ENCODE peak calls at places on chromosomes 4 and X, in ten cellular contexts. H is H9, C is MM.1S, P is SK-N-SH, B is fibroblast of lung, Q is GM23338, S is GM12878, M is PC-9, G is HCT116, K is endothelial cell of umbilical vein. Z is an unnamed sample.
A peak's percentile ranks its signal among the peaks of the same experiment; 100 is the strongest.

GRCh38 chr4:182085051-182085480 is 158.1 kb upstream of the TENM3 start:
- DNase-seq in G (no peak), B (no peak), H (no peak), S (no peak), P (no peak), Q (peak; percentile 78), K (no peak), C (no peak), M (no peak), Z (peak; percentile 98)

GRCh38 chr4:157775971-157776370 is 396.9 kb downstream of the GASK1B start:
- DNase-seq in G (no peak), K (no peak), C (no peak), H (no peak), M (no peak), B (no peak), Q (no peak), S (no peak), P (no peak), Z (no peak)

GRCh38 chrX:103792916-103793540 is 16.4 kb downstream of the PLP1 start:
- DNase-seq in G (no peak), B (peak; percentile 85), P (no peak), H (no peak), K (no peak), C (no peak), M (peak; percentile 66), Q (no peak), S (no peak), Z (peak; percentile 67)

GRCh38 chr4:173252024-173252935 is 81.9 kb downstream of the HMGB2 start:
- DNase-seq in P (no peak), M (peak; percentile 99), K (peak; percentile 99), Q (peak; percentile 52), G (peak; percentile 99), H (no peak), S (peak; percentile 68), C (peak; percentile 95), B (peak; percentile 99), Z (peak; percentile 100)

GRCh38 chr4:1851575-1852415 is 4.2 kb downstream of the LETM1 start:
- DNase-seq in P (no peak), S (no peak), G (no peak), B (no peak), C (no peak), M (no peak), K (no peak), Q (no peak), H (no peak), Z (no peak)

GRCh38 chr4:1474126-1475090 is 68.2 kb upstream of the NKX1-1 start:
- DNase-seq in G (no peak), C (no peak), B (no peak), Q (no peak), S (no peak), P (peak; percentile 4), M (no peak), K (no peak), H (no peak), Z (no peak)

GRCh38 chr4:37935026-37935425 is 25.2 kb upstream of the PTTG2 start:
- DNase-seq in B (no peak), K (no peak), C (no peak), S (no peak), M (no peak), H (no peak), P (no peak), Q (no peak), G (no peak), Z (no peak)

GRCh38 chrX:1587161-1587560 is 4.2 kb upstream of the AKAP17A start:
- DNase-seq in S (no peak), B (no peak), G (no peak), C (peak; percentile 13), P (no peak), Q (no peak), H (no peak), K (no peak), M (no peak), Z (no peak)

GRCh38 chr4:76410621-76411020 is 10.3 kb downstream of the CCDC158 start:
- DNase-seq in M (no peak), Q (no peak), B (no peak), P (no peak), C (no peak), H (no peak), S (no peak), G (no peak), K (no peak), Z (no peak)

GRCh38 chr4:143248827-143249226 is 64.1 kb downstream of the USP38 start:
- DNase-seq in C (no peak), S (no peak), M (no peak), P (no peak), K (no peak), G (no peak), B (no peak), Q (no peak), H (no peak), Z (no peak)

GRCh38 chr4:7055990-7056325 is 11.9 kb downstream of the GRPEL1 start:
- DNase-seq in H (no peak), G (no peak), S (no peak), K (no peak), M (no peak), C (no peak), B (no peak), P (no peak), Q (no peak), Z (no peak)

GRCh38 chr4:70996014-70996353 is 2.5 kb downstream of the DCK start:
- DNase-seq in S (no peak), Q (no peak), K (no peak), H (no peak), B (no peak), P (no peak), G (no peak), M (no peak), C (no peak), Z (no peak)

GRCh38 chr4:146371812-146372211 is 149.9 kb downstream of the SLC10A7 start:
- DNase-seq in H (no peak), P (no peak), K (peak; percentile 40), S (no peak), B (no peak), Q (no peak), G (no peak), M (no peak), C (no peak), Z (no peak)

GRCh38 chr4:721261-722171 is 15.9 kb downstream of the PCGF3 start:
- DNase-seq in Q (no peak), S (no peak), P (no peak), B (peak; percentile 33), C (no peak), M (no peak), G (no peak), K (peak; percentile 53), H (no peak), Z (no peak)

GRCh38 chr4:176927664-176928063 is 134.9 kb upstream of the VEGFC start:
- DNase-seq in G (no peak), P (no peak), S (no peak), M (no peak), H (no peak), C (no peak), Q (no peak), K (peak; percentile 24), B (peak; percentile 83), Z (peak; percentile 66)

GRCh38 chrX:9912341-9912740 is 54.8 kb upstream of the CLDN34 start:
- DNase-seq in C (no peak), H (peak; percentile 62), B (peak; percentile 66), K (no peak), P (peak; percentile 64), G (no peak), Q (peak; percentile 51), M (no peak), S (no peak), Z (peak; percentile 20)

GRCh38 chr4:71338846-71339593 is at the start of gene SLC4A4:
- DNase-seq in M (no peak), C (no peak), G (no peak), P (no peak), H (no peak), S (peak; percentile 70), K (no peak), B (peak; percentile 54), Q (no peak), Z (peak; percentile 72)

GRCh38 chrX:40261955-40262596 is 164.3 kb upstream of the BCOR start:
- DNase-seq in Q (no peak), H (no peak), P (no peak), G (no peak), S (no peak), B (peak; percentile 69), M (no peak), C (no peak), K (peak; percentile 32), Z (no peak)
- H3K27ac ChIP-seq in Q (no peak overlapping the region), H (no peak overlapping the region), P (no peak overlapping the region), G (peak overlapping the region; percentile 27), S (no peak overlapping the region), B (peak overlapping the region; percentile 52), M (no peak overlapping the region), C (no peak overlapping the region), K (peak overlapping the region; percentile 82), Z (peak overlapping the region; percentile 47)

DNA sequence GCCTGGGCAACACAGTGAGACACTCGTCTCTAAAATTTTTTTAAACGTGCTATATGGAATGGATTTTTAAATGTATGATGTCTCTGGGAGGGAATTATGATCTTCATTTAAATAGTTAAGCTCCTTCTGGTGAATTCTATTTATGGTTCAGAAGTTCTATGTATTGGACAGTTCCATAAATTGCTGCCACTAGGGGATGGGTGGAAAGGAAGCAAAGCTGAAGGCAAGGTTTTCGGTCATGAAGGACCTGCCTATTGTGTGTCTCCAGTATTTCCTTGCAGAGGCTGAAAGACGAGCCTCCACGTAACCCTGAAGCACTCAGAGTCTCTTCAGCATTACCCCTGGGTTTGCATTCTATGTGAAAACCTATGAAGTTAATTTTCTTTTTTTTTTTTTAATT is 451.5 kb upstream of the FAT1 start:
- DNase-seq in G (no peak), K (no peak), B (no peak), Q (no peak), P (no peak), M (no peak), S (no peak), H (no peak), C (no peak), Z (no peak)
- H3K4me1 ChIP-seq in G (no peaks in the 10 kb centered on the region), K (no peaks in the 10 kb centered on the region), B (peaks cover 4% of the 10 kb centered on the region), Q (no peaks in the 10 kb centered on the region), P (no peaks in the 10 kb centered on the region), M (no peaks in the 10 kb centered on the region), S (no peaks in the 10 kb centered on the region), H (no peaks in the 10 kb centered on the region), C (no peaks in the 10 kb centered on the region), Z (no peaks in the 10 kb centered on the region)

DNA sequence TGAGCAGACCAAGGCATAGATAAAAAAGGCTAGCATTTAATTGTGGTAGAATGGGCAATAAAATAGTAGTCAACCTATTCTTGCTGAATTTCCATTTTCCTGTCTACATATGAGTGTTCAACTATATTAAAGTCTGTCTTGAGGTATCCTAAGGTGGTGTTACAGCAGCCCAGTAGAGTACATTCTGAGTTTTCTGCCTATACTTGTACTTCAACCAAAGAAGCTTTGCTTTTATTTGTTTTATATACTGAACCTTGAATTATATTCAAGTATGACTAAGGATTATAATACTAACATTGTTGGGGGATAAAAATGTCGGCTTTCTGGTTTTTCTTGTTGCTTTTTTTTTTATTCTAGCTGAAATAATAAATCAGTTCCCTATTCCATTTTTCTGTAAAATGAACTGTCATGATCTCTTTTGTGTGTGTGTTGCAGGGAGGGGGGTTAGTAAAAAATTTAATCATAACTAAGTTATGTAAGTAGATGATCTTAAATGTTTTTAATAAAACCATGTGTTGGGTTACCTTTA is 106.7 kb downstream of the PDLIM5 start:
- DNase-seq in B (no peak), G (no peak), Q (no peak), P (no peak), M (peak; percentile 76), K (no peak), H (no peak), C (no peak), S (no peak), Z (no peak)
- H3K79me2 ChIP-seq in B (peaks cover 7% of the 10 kb centered on the region), G (peaks cover 22% of the 10 kb centered on the region), Q (peaks cover 22% of the 10 kb centered on the region), P (peaks cover 82% of the 10 kb centered on the region), M (peaks cover 7% of the 10 kb centered on the region), K (peaks cover 66% of the 10 kb centered on the region), H (no peaks in the 10 kb centered on the region), C (no peaks in the 10 kb centered on the region), S (no peaks in the 10 kb centered on the region), Z (peaks cover 50% of the 10 kb centered on the region)

GRCh38 chr4:3639613-3640586 is 107.7 kb upstream of the LRPAP1 start:
- DNase-seq in C (no peak), H (no peak), G (no peak), B (no peak), K (no peak), Q (no peak), P (no peak), M (no peak), S (no peak), Z (peak; percentile 9)
- H3K27ac ChIP-seq in C (no peak overlapping the region), H (no peak overlapping the region), G (no peak overlapping the region), B (no peak overlapping the region), K (no peak overlapping the region), Q (no peak overlapping the region), P (no peak overlapping the region), M (no peak overlapping the region), S (no peak overlapping the region), Z (no peak overlapping the region)

Z was measured in astrocyte.